ENCODE peak calls at places on chromosomes 4 and X, in four cellular contexts. One of them, this sample, is unnamed.

GRCh38 chr4:112511294-112512118 is 4.5 kb downstream of the NEUROG2 start:
- DNase-seq in HepG2: no peak
- DNase-seq in K562: no peak
- DNase-seq in WTC11: peak; percentile 42
- DNase-seq in this sample: no peak

GRCh38 chr4:128320656-128321055 is 33.0 kb upstream of the PGRMC2 start:
- DNase-seq in WTC11: no peak
- DNase-seq in HepG2: no peak
- DNase-seq in K562: no peak
- DNase-seq in this sample: no peak

GRCh38 chrX:50691820-50692219 is 122.2 kb downstream of the SHROOM4 start:
- DNase-seq in K562: peak; percentile 29
- DNase-seq in WTC11: no peak
- DNase-seq in HepG2: peak; percentile 38
- DNase-seq in this sample: peak; percentile 27

GRCh38 chr4:152437561-152437960 is 98.3 kb downstream of the FBXW7 start:
- DNase-seq in WTC11: no peak
- DNase-seq in K562: no peak
- DNase-seq in HepG2: no peak
- DNase-seq in this sample: no peak

GRCh38 chrX:130330146-130330545 is 9.6 kb upstream of the SLC25A14 start:
- DNase-seq in K562: no peak
- DNase-seq in WTC11: no peak
- DNase-seq in HepG2: no peak
- DNase-seq in this sample: no peak

GRCh38 chr4:13559414-13559813 is 15.1 kb upstream of the NKX3-2 start:
- DNase-seq in HepG2: no peak
- DNase-seq in K562: no peak
- DNase-seq in WTC11: no peak
- DNase-seq in this sample: no peak

GRCh38 chr4:112330921-112331320 is 33.8 kb downstream of the ALPK1 start:
- DNase-seq in WTC11: no peak
- DNase-seq in HepG2: no peak
- DNase-seq in K562: no peak
- DNase-seq in this sample: no peak

GRCh38 chr4:113645771-113646455 is 115.6 kb downstream of the CAMK2D start:
- DNase-seq in WTC11: no peak
- DNase-seq in K562: no peak
- DNase-seq in HepG2: peak; percentile 81
- DNase-seq in this sample: peak; percentile 83

GRCh38 chrX:133985164-133986007 is at the start of gene GPC3:
- DNase-seq in K562: peak; percentile 85
- DNase-seq in HepG2: peak; percentile 73
- DNase-seq in WTC11: peak; percentile 73
- DNase-seq in this sample: no peak

GRCh38 chr4:24330198-24330972 is 254.0 kb downstream of the DHX15 start:
- DNase-seq in K562: no peak
- DNase-seq in HepG2: no peak
- DNase-seq in WTC11: no peak
- DNase-seq in this sample: no peak

GRCh38 chr4:95547708-95548471 is 883 bp downstream of the UNC5C start:
- DNase-seq in HepG2: no peak
- DNase-seq in K562: no peak
- DNase-seq in WTC11: peak; percentile 45
- DNase-seq in this sample: no peak

GRCh38 chr4:120995611-120996010 is 73.1 kb upstream of the PRDM5 start:
- DNase-seq in WTC11: no peak
- DNase-seq in K562: no peak
- DNase-seq in HepG2: no peak
- DNase-seq in this sample: no peak

GRCh38 chrX:39905475-39905889 is 192.3 kb downstream of the BCOR start:
- DNase-seq in WTC11: no peak
- DNase-seq in HepG2: no peak
- DNase-seq in K562: peak; percentile 36
- DNase-seq in this sample: no peak

GRCh38 chr4:129839687-129840086 is 743.7 kb downstream of the C4orf33 start:
- DNase-seq in K562: no peak
- DNase-seq in HepG2: no peak
- DNase-seq in WTC11: no peak
- DNase-seq in this sample: no peak

GRCh38 chr4:95532305-95532704 is 16.5 kb downstream of the UNC5C start:
- DNase-seq in HepG2: no peak
- DNase-seq in K562: no peak
- DNase-seq in WTC11: no peak
- DNase-seq in this sample: no peak

GRCh38 chrX:119583431-119584059 is 9.2 kb downstream of the UBE2A start:
- DNase-seq in HepG2: no peak
- DNase-seq in WTC11: no peak
- DNase-seq in K562: no peak
- DNase-seq in this sample: no peak

GRCh38 chr4:85955614-85956295 is 404.1 kb downstream of the MAPK10 start:
- DNase-seq in K562: no peak
- DNase-seq in HepG2: no peak
- DNase-seq in WTC11: no peak
- DNase-seq in this sample: no peak

GRCh38 chr4:121898150-121898549 is 27.9 kb upstream of the BBS7 start:
- DNase-seq in K562: no peak
- DNase-seq in WTC11: peak; percentile 10
- DNase-seq in HepG2: no peak
- DNase-seq in this sample: peak; percentile 10

GRCh38 chr4:143225167-143225566 is 40.5 kb downstream of the USP38 start:
- DNase-seq in K562: no peak
- DNase-seq in HepG2: peak; percentile 98
- DNase-seq in WTC11: no peak
- DNase-seq in this sample: no peak

GRCh38 chrX:14427614-14428013 is 101.7 kb upstream of the GLRA2 start:
- DNase-seq in WTC11: no peak
- DNase-seq in HepG2: no peak
- DNase-seq in K562: no peak
- DNase-seq in this sample: no peak

GRCh38 chr4:10057023-10057395 is 35.7 kb upstream of the SLC2A9 start:
- DNase-seq in HepG2: no peak
- DNase-seq in K562: no peak
- DNase-seq in WTC11: no peak
- DNase-seq in this sample: no peak
- TF ChIP-seq ATF3 in HepG2: no peak
- TF ChIP-seq ATF3 in K562: no peak
- TF ChIP-seq ATF3 in WTC11: no peak
- TF ChIP-seq ATF3 in this sample: no peak

GRCh38 chr4:75843596-75843995 is 58.7 kb downstream of the PPEF2 start:
- DNase-seq in HepG2: no peak
- DNase-seq in WTC11: no peak
- DNase-seq in K562: no peak
- DNase-seq in this sample: no peak

GRCh38 chr4:75845992-75846391 is 56.3 kb downstream of the PPEF2 start:
- DNase-seq in HepG2: no peak
- DNase-seq in K562: no peak
- DNase-seq in WTC11: no peak
- DNase-seq in this sample: no peak

GRCh38 chr4:75844151-75844662 is 58.0 kb downstream of the PPEF2 start:
- DNase-seq in WTC11: no peak
- DNase-seq in K562: no peak
- DNase-seq in HepG2: peak; percentile 76
- DNase-seq in this sample: no peak

GRCh38 chr4:75848891-75849290 is 53.4 kb downstream of the PPEF2 start:
- DNase-seq in K562: no peak
- DNase-seq in WTC11: no peak
- DNase-seq in HepG2: no peak
- DNase-seq in this sample: no peak

DNA sequence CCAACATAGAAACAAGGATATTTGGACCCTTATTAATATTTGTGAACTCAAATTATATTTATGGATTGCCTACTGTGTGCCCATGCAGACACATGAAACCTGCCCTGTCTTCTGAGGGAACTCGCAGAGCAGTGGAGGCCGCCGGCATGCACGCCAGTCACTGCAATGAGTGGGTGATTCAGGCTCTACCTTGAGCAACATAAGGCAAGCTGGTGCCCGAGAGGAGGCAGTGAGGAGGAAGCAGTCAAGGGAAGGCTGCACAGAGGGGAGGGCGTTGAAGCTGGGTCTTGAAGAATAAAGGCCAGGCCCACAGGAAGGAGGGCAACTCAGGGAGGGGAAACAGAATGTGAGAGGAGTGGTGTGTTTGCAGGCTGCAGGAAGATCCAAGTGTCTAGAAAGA is 52.8 kb downstream of the PPEF2 start:
- DNase-seq in K562: no peak
- DNase-seq in HepG2: no peak
- DNase-seq in WTC11: peak; percentile 25
- DNase-seq in this sample: no peak
- TF ChIP-seq ATF3 in K562: no peak
- TF ChIP-seq ATF3 in HepG2: no peak
- TF ChIP-seq ATF3 in WTC11: no peak
- TF ChIP-seq ATF3 in this sample: no peak

GRCh38 chr4:126850286-126850685 is 782.5 kb upstream of the INTU start:
- DNase-seq in HepG2: no peak
- DNase-seq in WTC11: no peak
- DNase-seq in K562: peak; percentile 68
- DNase-seq in this sample: peak; percentile 96
- TF ChIP-seq ATF3 in HepG2: no peak
- TF ChIP-seq ATF3 in WTC11: no peak
- TF ChIP-seq ATF3 in K562: peak; percentile 99
- TF ChIP-seq ATF3 in this sample: peak; percentile 84

GRCh38 chrX:76918033-76918432 is 490.5 kb downstream of the MAGEE1 start:
- DNase-seq in K562: no peak
- DNase-seq in HepG2: no peak
- DNase-seq in WTC11: no peak
- DNase-seq in this sample: no peak
- TF ChIP-seq ATF3 in K562: no peak
- TF ChIP-seq ATF3 in HepG2: no peak
- TF ChIP-seq ATF3 in WTC11: no peak
- TF ChIP-seq ATF3 in this sample: no peak

GRCh38 chr4:39032218-39033085 is at the start of gene TMEM156:
- DNase-seq in K562: no peak
- DNase-seq in HepG2: peak; percentile 12
- DNase-seq in WTC11: no peak
- DNase-seq in this sample: no peak
- TF ChIP-seq ATF3 in K562: peak; percentile 66
- TF ChIP-seq ATF3 in HepG2: no peak
- TF ChIP-seq ATF3 in WTC11: no peak
- TF ChIP-seq ATF3 in this sample: no peak

GRCh38 chr4:142091691-142092182 is 455.4 kb downstream of the IL15 start:
- DNase-seq in HepG2: no peak
- DNase-seq in K562: no peak
- DNase-seq in WTC11: no peak
- DNase-seq in this sample: peak; percentile 48
- TF ChIP-seq ATF3 in HepG2: no peak
- TF ChIP-seq ATF3 in K562: no peak
- TF ChIP-seq ATF3 in WTC11: no peak
- TF ChIP-seq ATF3 in this sample: no peak

DNA sequence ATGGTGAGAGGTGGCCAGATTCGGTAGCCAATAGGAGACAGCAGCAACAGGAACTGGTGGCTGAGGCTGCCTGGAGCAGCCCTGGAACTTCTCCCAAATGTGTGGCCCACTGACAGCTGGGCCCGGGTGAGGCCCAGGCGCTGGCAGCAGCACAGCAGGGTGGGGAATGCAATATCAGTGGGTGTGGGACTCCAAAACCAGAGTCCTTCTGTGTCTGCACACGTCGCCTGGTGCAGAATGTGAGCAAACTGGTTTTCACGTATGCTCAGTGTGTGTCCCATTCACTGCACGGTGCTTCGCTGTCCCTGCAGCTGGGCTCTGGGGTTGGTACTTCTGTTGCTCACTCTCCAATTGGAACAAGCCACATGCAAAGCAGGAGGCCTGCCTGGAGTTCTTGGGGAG is 14.4 kb upstream of the CENPU start:
- DNase-seq in K562: no peak
- DNase-seq in HepG2: no peak
- DNase-seq in WTC11: no peak
- DNase-seq in this sample: no peak
- TF ChIP-seq ATF3 in K562: no peak
- TF ChIP-seq ATF3 in HepG2: no peak
- TF ChIP-seq ATF3 in WTC11: no peak
- TF ChIP-seq ATF3 in this sample: no peak

This sample was measured in HCT116.